ENCODE peak calls at places on chromosome 17, in ten cellular contexts. One of them, this sample, is unnamed.

GRCh38 chr17:1714980-1715802 is 5.0 kb upstream of the TLCD2 start:
- DNase-seq in lung: peak
- DNase-seq in nephron progenitor cell: peak
- DNase-seq in neural progenitor cell: peak
- DNase-seq in AG04450: peak
- DNase-seq in spleen: peak
- DNase-seq in B cell: peak
- DNase-seq in WTC11: peak
- DNase-seq in CD8-positive, alpha-beta T cell: peak
- DNase-seq in mammary epithelial cell: peak
- DNase-seq in this sample: peak

GRCh38 chr17:48492401-48493298 is 38.2 kb downstream of the HOXB1 start:
- DNase-seq in lung: peak
- DNase-seq in nephron progenitor cell: peak
- DNase-seq in neural progenitor cell: peak
- DNase-seq in AG04450: no peak
- DNase-seq in spleen: peak
- DNase-seq in B cell: peak
- DNase-seq in WTC11: peak
- DNase-seq in CD8-positive, alpha-beta T cell: peak
- DNase-seq in mammary epithelial cell: peak
- DNase-seq in this sample: no peak

GRCh38 chr17:22411185-22411784 is 719.0 kb downstream of the KCNJ18 start:
- DNase-seq in lung: no peak
- DNase-seq in nephron progenitor cell: no peak
- DNase-seq in neural progenitor cell: no peak
- DNase-seq in AG04450: no peak
- DNase-seq in spleen: peak
- DNase-seq in B cell: no peak
- DNase-seq in WTC11: no peak
- DNase-seq in CD8-positive, alpha-beta T cell: no peak
- DNase-seq in mammary epithelial cell: no peak
- DNase-seq in this sample: no peak

GRCh38 chr17:77266891-77267341 is 126.1 kb downstream of the SEC14L1 start:
- DNase-seq in lung: no peak
- DNase-seq in nephron progenitor cell: no peak
- DNase-seq in neural progenitor cell: peak
- DNase-seq in AG04450: no peak
- DNase-seq in spleen: no peak
- DNase-seq in B cell: no peak
- DNase-seq in WTC11: peak
- DNase-seq in CD8-positive, alpha-beta T cell: no peak
- DNase-seq in mammary epithelial cell: no peak
- DNase-seq in this sample: no peak

GRCh38 chr17:81387235-81388060 is 7.8 kb upstream of the BAHCC1 start:
- DNase-seq in lung: peak
- DNase-seq in nephron progenitor cell: peak
- DNase-seq in neural progenitor cell: peak
- DNase-seq in AG04450: no peak
- DNase-seq in spleen: no peak
- DNase-seq in B cell: peak
- DNase-seq in WTC11: no peak
- DNase-seq in CD8-positive, alpha-beta T cell: no peak
- DNase-seq in mammary epithelial cell: no peak
- DNase-seq in this sample: no peak

GRCh38 chr17:50935201-50936124 is 69.3 kb upstream of the TOB1 start:
- DNase-seq in lung: peak
- DNase-seq in nephron progenitor cell: no peak
- DNase-seq in neural progenitor cell: no peak
- DNase-seq in AG04450: no peak
- DNase-seq in spleen: peak
- DNase-seq in B cell: no peak
- DNase-seq in WTC11: no peak
- DNase-seq in CD8-positive, alpha-beta T cell: no peak
- DNase-seq in mammary epithelial cell: peak
- DNase-seq in this sample: no peak

GRCh38 chr17:40949406-40949805 is 12.0 kb upstream of the KRT23 start:
- DNase-seq in lung: no peak
- DNase-seq in nephron progenitor cell: no peak
- DNase-seq in neural progenitor cell: peak
- DNase-seq in AG04450: no peak
- DNase-seq in spleen: no peak
- DNase-seq in B cell: no peak
- DNase-seq in WTC11: no peak
- DNase-seq in CD8-positive, alpha-beta T cell: no peak
- DNase-seq in mammary epithelial cell: no peak
- DNase-seq in this sample: no peak

GRCh38 chr17:15651001-15651582 is 31.6 kb upstream of the FBXW10B start:
- DNase-seq in lung: no peak
- DNase-seq in nephron progenitor cell: no peak
- DNase-seq in neural progenitor cell: no peak
- DNase-seq in AG04450: no peak
- DNase-seq in spleen: no peak
- DNase-seq in B cell: no peak
- DNase-seq in WTC11: no peak
- DNase-seq in CD8-positive, alpha-beta T cell: no peak
- DNase-seq in mammary epithelial cell: no peak
- DNase-seq in this sample: no peak

GRCh38 chr17:385195-385835 is 32.7 kb upstream of the RPH3AL start:
- DNase-seq in lung: peak
- DNase-seq in nephron progenitor cell: peak
- DNase-seq in neural progenitor cell: peak
- DNase-seq in AG04450: no peak
- DNase-seq in spleen: peak
- DNase-seq in B cell: peak
- DNase-seq in WTC11: peak
- DNase-seq in CD8-positive, alpha-beta T cell: no peak
- DNase-seq in mammary epithelial cell: peak
- DNase-seq in this sample: no peak

DNA sequence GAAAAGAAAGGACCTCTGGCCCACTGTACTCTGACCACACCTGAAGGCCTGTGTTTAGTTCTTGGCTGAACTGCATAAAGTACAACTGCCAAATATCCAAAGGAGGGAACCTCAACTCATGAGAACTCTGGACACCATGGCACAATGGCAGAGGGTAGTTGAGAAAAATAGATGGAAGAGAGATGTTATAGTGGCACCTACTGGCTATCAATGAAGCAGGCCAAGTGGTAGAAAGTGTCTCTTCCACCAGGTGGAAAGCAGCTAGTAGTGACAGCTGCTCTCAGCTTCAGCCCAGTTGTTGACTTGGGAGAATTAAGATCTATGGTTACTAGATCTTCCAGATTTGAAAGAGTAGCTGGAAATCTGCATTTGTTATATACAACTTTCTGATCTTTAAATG is 3.2 kb downstream of the MED31 start:
- DNase-seq in lung: no peak
- DNase-seq in nephron progenitor cell: no peak
- DNase-seq in neural progenitor cell: no peak
- DNase-seq in AG04450: no peak
- DNase-seq in spleen: no peak
- DNase-seq in B cell: no peak
- DNase-seq in WTC11: no peak
- DNase-seq in CD8-positive, alpha-beta T cell: no peak
- DNase-seq in mammary epithelial cell: peak
- DNase-seq in this sample: no peak
- TF ChIP-seq CTCF in lung: no peak
- TF ChIP-seq CTCF in nephron progenitor cell: no peak
- TF ChIP-seq CTCF in neural progenitor cell: peak
- TF ChIP-seq CTCF in AG04450: no peak
- TF ChIP-seq CTCF in spleen: no peak
- TF ChIP-seq CTCF in B cell: no peak
- TF ChIP-seq CTCF in WTC11: no peak
- TF ChIP-seq CTCF in CD8-positive, alpha-beta T cell: peak
- TF ChIP-seq CTCF in mammary epithelial cell: peak
- TF ChIP-seq CTCF in this sample: no peak

DNA sequence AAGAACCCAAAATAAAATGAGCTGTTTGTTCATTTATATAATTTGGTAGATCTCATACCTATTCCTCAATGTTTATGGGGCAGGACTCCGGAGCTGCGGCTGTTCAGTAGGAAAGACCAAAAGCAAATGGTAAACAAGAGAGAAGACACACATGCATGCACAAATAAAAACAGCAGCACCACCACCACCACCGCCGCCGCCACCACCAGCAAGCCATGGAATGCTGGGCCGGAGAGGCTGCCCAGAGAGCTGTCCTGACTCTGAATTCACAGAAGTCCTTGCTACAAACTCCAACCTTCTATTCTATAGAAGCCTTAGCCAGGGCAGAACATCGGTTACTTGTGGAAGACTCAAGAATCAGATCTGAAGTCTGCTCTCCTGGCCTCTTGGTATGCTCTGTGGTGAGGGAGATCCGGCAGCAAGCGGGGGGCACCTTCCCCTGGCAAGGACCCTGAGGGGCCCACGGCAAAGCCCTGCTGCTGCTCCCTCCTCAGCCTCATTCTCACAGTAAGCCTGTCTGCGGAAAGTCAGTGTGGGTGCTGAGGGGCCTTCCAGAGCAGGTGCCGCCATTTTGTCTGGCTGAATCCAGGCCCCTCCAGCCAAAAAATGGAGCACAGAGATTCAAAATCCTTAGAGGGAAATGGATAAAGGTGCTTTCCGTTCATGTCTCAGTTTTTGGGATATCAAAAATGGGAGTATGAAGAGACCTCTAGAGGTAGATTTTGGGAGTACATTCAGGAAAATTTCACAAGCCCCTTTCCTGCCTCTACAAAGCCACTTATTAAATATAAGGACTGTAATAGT is 6.4 kb upstream of the FOXJ1 start:
- DNase-seq in lung: no peak
- DNase-seq in nephron progenitor cell: no peak
- DNase-seq in neural progenitor cell: no peak
- DNase-seq in AG04450: no peak
- DNase-seq in spleen: peak
- DNase-seq in B cell: no peak
- DNase-seq in WTC11: no peak
- DNase-seq in CD8-positive, alpha-beta T cell: no peak
- DNase-seq in mammary epithelial cell: peak
- DNase-seq in this sample: peak
- TF ChIP-seq CTCF in lung: peak
- TF ChIP-seq CTCF in nephron progenitor cell: peak
- TF ChIP-seq CTCF in neural progenitor cell: peak
- TF ChIP-seq CTCF in AG04450: peak
- TF ChIP-seq CTCF in spleen: peak
- TF ChIP-seq CTCF in B cell: peak
- TF ChIP-seq CTCF in WTC11: peak
- TF ChIP-seq CTCF in CD8-positive, alpha-beta T cell: no peak
- TF ChIP-seq CTCF in mammary epithelial cell: peak
- TF ChIP-seq CTCF in this sample: peak

DNA sequence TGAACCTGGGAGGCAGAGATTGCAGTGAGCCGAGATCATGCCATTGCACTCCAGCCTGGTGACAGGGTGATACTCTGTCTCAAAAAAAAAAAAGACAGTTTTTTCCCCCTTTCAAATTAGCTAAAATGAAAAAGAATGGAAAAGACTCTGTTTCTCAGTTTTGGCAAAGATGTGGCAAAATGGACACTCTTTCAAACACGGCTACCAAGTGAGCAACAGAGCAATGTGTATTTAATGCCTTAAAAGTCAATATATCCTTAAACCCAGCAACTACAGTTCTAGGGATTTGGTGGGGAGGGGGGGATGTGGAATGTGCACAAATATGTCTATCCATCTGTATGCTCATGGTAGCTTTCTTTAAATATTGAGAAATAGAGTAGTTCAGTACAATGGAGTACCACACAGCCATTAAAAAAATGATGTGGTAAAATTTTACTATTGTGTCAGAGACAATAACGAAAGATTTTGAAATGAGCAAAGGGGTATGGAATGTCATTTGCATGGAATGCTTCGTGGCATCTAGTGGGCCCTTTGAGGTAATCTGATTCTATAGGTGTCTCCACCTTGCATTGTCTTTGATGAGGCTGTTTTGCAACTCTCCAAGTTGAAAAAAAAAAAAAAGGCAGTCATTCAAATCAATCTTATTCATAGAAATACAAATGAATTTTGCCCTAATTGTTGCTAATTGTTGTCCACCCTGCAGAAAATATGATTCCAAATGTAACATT is 108.1 kb downstream of the AXIN2 start:
- DNase-seq in lung: no peak
- DNase-seq in nephron progenitor cell: no peak
- DNase-seq in neural progenitor cell: no peak
- DNase-seq in AG04450: no peak
- DNase-seq in spleen: no peak
- DNase-seq in B cell: no peak
- DNase-seq in WTC11: no peak
- DNase-seq in CD8-positive, alpha-beta T cell: no peak
- DNase-seq in mammary epithelial cell: no peak
- DNase-seq in this sample: no peak
- TF ChIP-seq CTCF in lung: no peak
- TF ChIP-seq CTCF in nephron progenitor cell: no peak
- TF ChIP-seq CTCF in neural progenitor cell: no peak
- TF ChIP-seq CTCF in AG04450: no peak
- TF ChIP-seq CTCF in spleen: no peak
- TF ChIP-seq CTCF in B cell: no peak
- TF ChIP-seq CTCF in WTC11: no peak
- TF ChIP-seq CTCF in CD8-positive, alpha-beta T cell: no peak
- TF ChIP-seq CTCF in mammary epithelial cell: no peak
- TF ChIP-seq CTCF in this sample: no peak

GRCh38 chr17:57849874-57850754 is at the start of gene MRPS23:
- DNase-seq in lung: peak
- DNase-seq in nephron progenitor cell: peak
- DNase-seq in neural progenitor cell: peak
- DNase-seq in AG04450: peak
- DNase-seq in spleen: peak
- DNase-seq in B cell: peak
- DNase-seq in WTC11: peak
- DNase-seq in CD8-positive, alpha-beta T cell: peak
- DNase-seq in mammary epithelial cell: peak
- DNase-seq in this sample: peak
- TF ChIP-seq CTCF in lung: no peak
- TF ChIP-seq CTCF in nephron progenitor cell: no peak
- TF ChIP-seq CTCF in neural progenitor cell: no peak
- TF ChIP-seq CTCF in AG04450: no peak
- TF ChIP-seq CTCF in spleen: no peak
- TF ChIP-seq CTCF in B cell: no peak
- TF ChIP-seq CTCF in WTC11: no peak
- TF ChIP-seq CTCF in CD8-positive, alpha-beta T cell: no peak
- TF ChIP-seq CTCF in mammary epithelial cell: no peak
- TF ChIP-seq CTCF in this sample: no peak

This sample was measured in AG09319.